ENCODE peak calls at places on chromosome 1, in ten cellular contexts. C is AG04450; W is endothelial cell; Q is left ventricle myocardium superior; H is activated CD8-positive, alpha-beta memory T cell treated with anti-CD3 and anti-CD28 coated beads for 1 hour; R is 8988T; B is head of caudate nucleus; Y is stimulated activated CD8-positive, alpha-beta memory T cell treated with anti-CD3 and anti-CD28 coated beads, Interleukin-4, amount 100 ng/mL, for 24 hours; V is stromal cell of bone marrow; P is NCI-H2081. M is an unnamed sample.

GRCh38 chr1:7847599-7847998 is 5.3 kb downstream of the UTS2 start:
- DNase-seq in C (peak; percentile 44), W (no peak), Q (no peak), H (no peak), R (no peak), B (no peak), Y (no peak), V (peak; percentile 77), P (no peak), M (no peak)

GRCh38 chr1:156114919-156115513 is 505 bp downstream of the LMNA start:
- DNase-seq in C (no peak), W (no peak), Q (peak; percentile 69), H (no peak), R (no peak), B (peak; percentile 55), Y (no peak), V (no peak), P (no peak), M (no peak)

GRCh38 chr1:215056584-215056983 is 26.0 kb upstream of the KCNK2 start:
- DNase-seq in C (no peak), W (no peak), Q (no peak), H (no peak), R (no peak), B (no peak), Y (no peak), V (peak; percentile 65), P (no peak), M (no peak)

GRCh38 chr1:207327994-207328393 is 6.5 kb downstream of the CD55 start:
- DNase-seq in C (peak; percentile 37), W (no peak), Q (no peak), H (no peak), R (no peak), B (no peak), Y (no peak), V (no peak), P (no peak), M (no peak)

GRCh38 chr1:63969461-63969893 is 195.7 kb downstream of the ROR1 start:
- DNase-seq in C (no peak), W (no peak), Q (no peak), H (no peak), R (no peak), B (no peak), Y (no peak), V (no peak), P (no peak), M (no peak)

GRCh38 chr1:4336507-4336906 is 317.9 kb upstream of the AJAP1 start:
- DNase-seq in C (no peak), W (no peak), Q (no peak), H (no peak), R (no peak), B (no peak), Y (no peak), V (no peak), P (no peak), M (no peak)

GRCh38 chr1:172971241-172971640 is 79.5 kb downstream of the TNFSF18 start:
- DNase-seq in C (no peak), W (no peak), Q (no peak), H (no peak), R (no peak), B (no peak), Y (no peak), V (no peak), P (no peak), M (no peak)

GRCh38 chr1:226864311-226864710 is 6.1 kb upstream of the PSEN2 start:
- DNase-seq in C (no peak), W (no peak), Q (no peak), H (no peak), R (no peak), B (no peak), Y (no peak), V (no peak), P (no peak), M (no peak)

M was measured in left cardiac atrium.